ENCODE peak calls at places on chromosomes 7 and 10, in five cellular contexts. One of them, this sample, is unnamed.

GRCh38 chr7:50416509-50417299 is 33.4 kb downstream of the FIGNL1 start:
- DNase-seq in stimulated activated CD4-positive, alpha-beta T cell treated with anti-CD3 and anti-CD28 coated beads, Interleukin-1b, Interleukin-23, amount 100 ng/mL, for 24 hours: no peak
- DNase-seq in foreskin fibroblast: no peak
- DNase-seq in cardiac fibroblast: no peak
- DNase-seq in iris pigment epithelial cell: no peak
- DNase-seq in this sample: no peak

GRCh38 chr7:136000288-136000913 is 23.2 kb upstream of the MTPN start:
- DNase-seq in iris pigment epithelial cell: peak
- DNase-seq in cardiac fibroblast: peak
- DNase-seq in foreskin fibroblast: no peak
- DNase-seq in stimulated activated CD4-positive, alpha-beta T cell treated with anti-CD3 and anti-CD28 coated beads, Interleukin-1b, Interleukin-23, amount 100 ng/mL, for 24 hours: no peak
- DNase-seq in this sample: no peak

GRCh38 chr7:70573202-70573810 is 558.6 kb upstream of the GALNT17 start:
- DNase-seq in foreskin fibroblast: no peak
- DNase-seq in stimulated activated CD4-positive, alpha-beta T cell treated with anti-CD3 and anti-CD28 coated beads, Interleukin-1b, Interleukin-23, amount 100 ng/mL, for 24 hours: no peak
- DNase-seq in cardiac fibroblast: no peak
- DNase-seq in iris pigment epithelial cell: no peak
- DNase-seq in this sample: no peak

GRCh38 chr7:151411551-151411950 is 1.7 kb upstream of the WDR86 start:
- DNase-seq in foreskin fibroblast: no peak
- DNase-seq in iris pigment epithelial cell: no peak
- DNase-seq in stimulated activated CD4-positive, alpha-beta T cell treated with anti-CD3 and anti-CD28 coated beads, Interleukin-1b, Interleukin-23, amount 100 ng/mL, for 24 hours: no peak
- DNase-seq in cardiac fibroblast: no peak
- DNase-seq in this sample: peak

GRCh38 chr10:50674469-50675254 is 50.9 kb upstream of the SGMS1 start:
- DNase-seq in iris pigment epithelial cell: no peak
- DNase-seq in stimulated activated CD4-positive, alpha-beta T cell treated with anti-CD3 and anti-CD28 coated beads, Interleukin-1b, Interleukin-23, amount 100 ng/mL, for 24 hours: no peak
- DNase-seq in cardiac fibroblast: no peak
- DNase-seq in foreskin fibroblast: no peak
- DNase-seq in this sample: no peak

GRCh38 chr10:77478248-77478963 is 159.2 kb downstream of the KCNMA1 start:
- DNase-seq in cardiac fibroblast: peak
- DNase-seq in iris pigment epithelial cell: peak
- DNase-seq in stimulated activated CD4-positive, alpha-beta T cell treated with anti-CD3 and anti-CD28 coated beads, Interleukin-1b, Interleukin-23, amount 100 ng/mL, for 24 hours: no peak
- DNase-seq in foreskin fibroblast: peak
- DNase-seq in this sample: no peak

GRCh38 chr10:123808873-123809272 is 82.7 kb downstream of the CPXM2 start:
- DNase-seq in cardiac fibroblast: peak
- DNase-seq in stimulated activated CD4-positive, alpha-beta T cell treated with anti-CD3 and anti-CD28 coated beads, Interleukin-1b, Interleukin-23, amount 100 ng/mL, for 24 hours: no peak
- DNase-seq in iris pigment epithelial cell: peak
- DNase-seq in foreskin fibroblast: peak
- DNase-seq in this sample: no peak

GRCh38 chr10:113221756-113222168 is 271.7 kb downstream of the TCF7L2 start:
- DNase-seq in iris pigment epithelial cell: peak
- DNase-seq in stimulated activated CD4-positive, alpha-beta T cell treated with anti-CD3 and anti-CD28 coated beads, Interleukin-1b, Interleukin-23, amount 100 ng/mL, for 24 hours: no peak
- DNase-seq in cardiac fibroblast: no peak
- DNase-seq in foreskin fibroblast: no peak
- DNase-seq in this sample: no peak

GRCh38 chr7:134602921-134603394 is 43.7 kb upstream of the BPGM start:
- DNase-seq in cardiac fibroblast: peak
- DNase-seq in foreskin fibroblast: no peak
- DNase-seq in stimulated activated CD4-positive, alpha-beta T cell treated with anti-CD3 and anti-CD28 coated beads, Interleukin-1b, Interleukin-23, amount 100 ng/mL, for 24 hours: no peak
- DNase-seq in iris pigment epithelial cell: peak
- DNase-seq in this sample: no peak

GRCh38 chr7:149787428-149788299 is 14.3 kb upstream of the ZNF467 start:
- DNase-seq in foreskin fibroblast: no peak
- DNase-seq in cardiac fibroblast: no peak
- DNase-seq in iris pigment epithelial cell: no peak
- DNase-seq in stimulated activated CD4-positive, alpha-beta T cell treated with anti-CD3 and anti-CD28 coated beads, Interleukin-1b, Interleukin-23, amount 100 ng/mL, for 24 hours: no peak
- DNase-seq in this sample: no peak

GRCh38 chr10:47449979-47450378 is 33.9 kb downstream of the ANXA8 start:
- DNase-seq in cardiac fibroblast: no peak
- DNase-seq in iris pigment epithelial cell: no peak
- DNase-seq in stimulated activated CD4-positive, alpha-beta T cell treated with anti-CD3 and anti-CD28 coated beads, Interleukin-1b, Interleukin-23, amount 100 ng/mL, for 24 hours: no peak
- DNase-seq in foreskin fibroblast: no peak
- DNase-seq in this sample: no peak

This sample was measured in suprapubic skin.